ENCODE peak calls at places on chromosome 9, in eight cellular contexts. H, N, V, K, X, Z, U and M are unnamed samples.

GRCh38 chr9:131274674-131275331 is 1.5 kb downstream of the FAM78A start:
- DNase-seq in H (no peak), N (no peak), V (no peak), K (peak), X (no peak), Z (peak), U (no peak), M (no peak)

GRCh38 chr9:105216440-105217178 is 27.8 kb upstream of the SLC44A1 start:
- DNase-seq in H (peak), N (no peak), V (no peak), K (no peak), X (no peak), Z (peak), U (no peak), M (peak)

GRCh38 chr9:123775885-123776284 is 154.0 kb downstream of the DENND1A start:
- DNase-seq in H (no peak), N (no peak), V (no peak), K (no peak), X (no peak), Z (no peak), U (no peak), M (no peak)

GRCh38 chr9:35905912-35906679 is at the start of gene HRCT1:
- DNase-seq in H (peak), N (peak), V (no peak), K (peak), X (peak), Z (peak), U (no peak), M (peak)

GRCh38 chr9:221989-222776 is 7.5 kb downstream of the DOCK8 start:
- DNase-seq in H (no peak), N (no peak), V (no peak), K (peak), X (no peak), Z (no peak), U (no peak), M (peak)

GRCh38 chr9:128551652-128552152 is 685 bp upstream of the SPTAN1 start:
- DNase-seq in H (peak), N (peak), V (no peak), K (no peak), X (no peak), Z (no peak), U (no peak), M (no peak)

GRCh38 chr9:78786794-78787193 is 489.9 kb downstream of the PSAT1 start:
- DNase-seq in H (peak), N (no peak), V (no peak), K (no peak), X (no peak), Z (no peak), U (no peak), M (peak)

GRCh38 chr9:78023003-78023741 is 8.4 kb downstream of the GNAQ start:
- DNase-seq in H (peak), N (no peak), V (no peak), K (peak), X (no peak), Z (no peak), U (no peak), M (peak)

GRCh38 chr9:91424403-91425176 is 958 bp upstream of the NFIL3 start:
- DNase-seq in H (peak), N (peak), V (peak), K (peak), X (peak), Z (peak), U (peak), M (peak)

GRCh38 chr9:135888766-135889394 is 18.5 kb downstream of the CAMSAP1 start:
- DNase-seq in H (no peak), N (no peak), V (no peak), K (no peak), X (no peak), Z (no peak), U (no peak), M (no peak)

GRCh38 chr9:127909839-127910273 is 7.0 kb downstream of the ST6GALNAC4 start:
- DNase-seq in H (no peak), N (no peak), V (no peak), K (no peak), X (no peak), Z (no peak), U (no peak), M (no peak)

GRCh38 chr9:129604056-129604765 is 16.7 kb downstream of the C9orf50 start:
- DNase-seq in H (no peak), N (no peak), V (no peak), K (no peak), X (no peak), Z (no peak), U (no peak), M (no peak)